ENCODE peak calls at places on chromosomes 6 and 20, in eight cellular contexts. W, F, I, O, J, C, L and Y are unnamed samples.

GRCh38 chr20:48612335-48612734 is 215.5 kb downstream of the PREX1 start:
- DNase-seq in F (no peak), L (no peak), J (no peak), O (no peak), W (no peak), C (no peak), I (no peak), Y (no peak)

GRCh38 chr6:12148317-12148801 is 136.2 kb downstream of the HIVEP1 start:
- DNase-seq in W (no peak), I (no peak), C (no peak), F (peak), J (peak), O (peak), L (no peak), Y (no peak)

GRCh38 chr20:1528811-1529210 is 28.7 kb downstream of the SIRPD start:
- DNase-seq in F (peak), W (no peak), O (peak), C (peak), L (no peak), I (no peak), J (peak), Y (no peak)

GRCh38 chr20:20405619-20406018 is 37.7 kb downstream of the INSM1 start:
- DNase-seq in W (no peak), L (no peak), I (no peak), J (no peak), F (no peak), O (no peak), C (no peak), Y (no peak)

GRCh38 chr6:145427232-145427631 is 308.1 kb downstream of the EPM2A start:
- DNase-seq in O (no peak), F (no peak), I (no peak), J (no peak), C (no peak), W (no peak), L (no peak), Y (no peak)

GRCh38 chr20:51715028-51715872 is 52.9 kb downstream of the ATP9A start:
- DNase-seq in O (no peak), F (no peak), J (no peak), C (no peak), I (no peak), L (no peak), W (no peak), Y (no peak)

GRCh38 chr6:137160763-137161162 is 12.7 kb downstream of the IL22RA2 start:
- DNase-seq in F (peak), J (no peak), W (no peak), O (peak), C (peak), I (no peak), L (no peak), Y (no peak)

GRCh38 chr6:63923139-63923739 is 287.6 kb downstream of the PHF3 start:
- DNase-seq in L (peak), F (peak), I (no peak), O (peak), W (no peak), J (peak), C (peak), Y (no peak)

GRCh38 chr20:6041808-6042265 is 12.0 kb downstream of the LRRN4 start:
- DNase-seq in I (no peak), J (no peak), L (no peak), C (no peak), F (no peak), W (no peak), O (no peak), Y (no peak)

GRCh38 chr6:158031445-158032353 is 50.0 kb downstream of the SYNJ2 start:
- DNase-seq in I (no peak), O (peak), C (no peak), W (no peak), J (peak), F (peak), L (no peak), Y (no peak)